ENCODE peak calls at places on chromosomes 4 and X, in four cellular contexts. T is H54; V is stimulated activated CD4-positive, alpha-beta T cell treated with anti-CD3 and anti-CD28 coated beads, TNF-alpha, amount 100 ng/mL, for 4 hours; L is psoas muscle. A is an unnamed sample.

GRCh38 chrX:40094041-40094899 is 3.5 kb downstream of the BCOR start:
- DNase-seq in T (no peak), V (no peak), L (peak), A (peak)

GRCh38 chrX:3631196-3631595 is 82.3 kb downstream of the PRKX start:
- DNase-seq in T (no peak), V (no peak), L (no peak), A (no peak)

GRCh38 chr4:85318415-85318814 is 156.5 kb upstream of the ARHGAP24 start:
- DNase-seq in T (no peak), V (no peak), L (no peak), A (no peak)

GRCh38 chrX:95290455-95290854 is 1394.2 kb upstream of the DIAPH2 start:
- DNase-seq in T (no peak), V (no peak), L (no peak), A (no peak)

GRCh38 chrX:50779694-50780093 is 34.3 kb downstream of the SHROOM4 start:
- DNase-seq in T (no peak), V (no peak), L (no peak), A (no peak)

GRCh38 chr4:140799686-140800225 is 43.6 kb upstream of the TBC1D9 start:
- DNase-seq in T (no peak), V (no peak), L (no peak), A (no peak)

GRCh38 chr4:56655627-56656345 is 25.3 kb downstream of the HOPX start:
- DNase-seq in T (no peak), V (peak), L (peak), A (no peak)

GRCh38 chr4:150056569-150056968 is 21.7 kb upstream of the DCLK2 start:
- DNase-seq in T (no peak), V (no peak), L (no peak), A (no peak)

GRCh38 chr4:117135634-117136354 is 50.4 kb upstream of the TRAM1L1 start:
- DNase-seq in T (no peak), V (no peak), L (no peak), A (no peak)

A was measured in Peyer's patch.